ENCODE peak calls at places on chromosomes 16 and 17, in seven cellular contexts. K is pancreas, Q is B cell, X is SK-N-SH, T is Caco-2, F is neural crest cell, B is GM06990. J is an unnamed sample.

GRCh38 chr16:3131755-3132377 is 3.0 kb upstream of the ZNF213 start:
- DNase-seq in K (no peak), X (peak), T (peak), Q (peak), F (peak), B (no peak), J (no peak)

GRCh38 chr17:31550389-31551056 is 159.0 kb downstream of the RAB11FIP4 start:
- DNase-seq in B (no peak), T (no peak), Q (no peak), K (peak), X (no peak), F (no peak), J (no peak)

GRCh38 chr17:2302740-2303277 is 776 bp downstream of the SMG6 start:
- DNase-seq in X (peak), B (no peak), K (no peak), F (no peak), T (no peak), Q (no peak), J (peak)

GRCh38 chr16:67941469-67942199 is 2.3 kb downstream of the LCAT start:
- DNase-seq in F (no peak), T (no peak), B (no peak), Q (no peak), X (no peak), K (no peak), J (no peak)

GRCh38 chr16:2836646-2837508 is 6.8 kb downstream of the ZG16B start:
- DNase-seq in Q (no peak), X (no peak), T (no peak), F (no peak), B (no peak), K (no peak), J (no peak)

GRCh38 chr17:65487990-65488389 is 73.5 kb downstream of the AXIN2 start:
- DNase-seq in K (no peak), Q (no peak), X (no peak), T (no peak), F (no peak), B (no peak), J (no peak)

GRCh38 chr17:39243155-39243554 is 17.4 kb upstream of the STAC2 start:
- DNase-seq in T (no peak), B (no peak), K (no peak), F (no peak), X (no peak), Q (no peak), J (no peak)

GRCh38 chr17:52660692-52661091 is 502.2 kb upstream of the CA10 start:
- DNase-seq in X (no peak), T (no peak), B (no peak), F (no peak), Q (no peak), K (no peak), J (no peak)

GRCh38 chr17:45284176-45285140 is 22.6 kb upstream of the SPATA32 start:
- DNase-seq in T (no peak), X (no peak), F (no peak), B (no peak), K (peak), Q (peak), J (no peak)

GRCh38 chr17:44927696-44928095 is 12.4 kb upstream of the GFAP start:
- DNase-seq in B (no peak), F (no peak), T (peak), K (no peak), X (no peak), Q (no peak), J (no peak)

GRCh38 chr17:15262291-15263205 is 2.6 kb downstream of the PMP22 start:
- DNase-seq in Q (no peak), B (peak), T (peak), F (peak), X (peak), K (peak), J (no peak)

GRCh38 chr17:38463451-38463858 is 35.2 kb downstream of the ARHGAP23 start:
- DNase-seq in Q (no peak), T (no peak), B (no peak), X (no peak), K (no peak), F (no peak), J (no peak)

GRCh38 chr16:15052747-15053476 is 3.0 kb downstream of the NTAN1 start:
- DNase-seq in B (no peak), K (no peak), X (no peak), Q (no peak), F (no peak), T (no peak), J (no peak)

GRCh38 chr16:30972872-30973271 is 12.1 kb upstream of the HSD3B7 start:
- DNase-seq in T (no peak), X (no peak), Q (no peak), K (no peak), F (no peak), B (no peak), J (no peak)

GRCh38 chr17:29215174-29215573 is 31.5 kb upstream of the CRYBA1 start:
- DNase-seq in K (no peak), T (no peak), X (no peak), Q (no peak), B (no peak), F (no peak), J (no peak)

GRCh38 chr17:64507418-64507766 is 615 bp downstream of the CEP95 start:
- DNase-seq in B (no peak), F (no peak), T (no peak), Q (peak), K (peak), X (peak), J (peak)

GRCh38 chr16:57284206-57284951 is at the start of gene PLLP:
- DNase-seq in T (peak), F (no peak), X (peak), Q (peak), K (peak), B (peak), J (peak)

GRCh38 chr17:81207610-81208581 is 14.9 kb downstream of the CEP131 start:
- DNase-seq in X (no peak), B (no peak), F (no peak), Q (peak), T (no peak), K (no peak), J (no peak)

GRCh38 chr17:55962931-55963378 is 190.3 kb upstream of the ANKFN1 start:
- DNase-seq in B (no peak), Q (no peak), K (no peak), T (no peak), F (no peak), X (no peak), J (no peak)

GRCh38 chr17:55964191-55964590 is 189.1 kb upstream of the ANKFN1 start:
- DNase-seq in K (no peak), F (no peak), B (no peak), X (no peak), Q (no peak), T (no peak), J (no peak)

GRCh38 chr17:55965051-55965450 is 188.2 kb upstream of the ANKFN1 start:
- DNase-seq in K (no peak), T (no peak), Q (no peak), B (no peak), X (peak), F (no peak), J (no peak)

GRCh38 chr17:55959756-55960155 is 193.5 kb upstream of the ANKFN1 start:
- DNase-seq in F (no peak), K (no peak), Q (no peak), B (no peak), X (no peak), T (no peak), J (no peak)
- TF ChIP-seq CTCF in F (no peak), K (no peak), Q (no peak), B (no peak), X (no peak), T (no peak), J (no peak)

GRCh38 chr16:79050063-79050462 is 550.5 kb downstream of the MAF start:
- DNase-seq in B (no peak), Q (no peak), T (no peak), F (no peak), X (no peak), K (no peak), J (no peak)

GRCh38 chr16:79051313-79051712 is 549.2 kb downstream of the MAF start:
- DNase-seq in K (no peak), B (no peak), X (no peak), Q (no peak), F (no peak), T (no peak), J (no peak)

GRCh38 chr16:79045191-79045590 is 555.3 kb downstream of the MAF start:
- DNase-seq in T (no peak), B (no peak), X (no peak), Q (no peak), K (no peak), F (no peak), J (no peak)

GRCh38 chr16:79049040-79049439 is 551.5 kb downstream of the MAF start:
- DNase-seq in T (no peak), Q (no peak), X (no peak), K (no peak), B (no peak), F (no peak), J (no peak)

DNA sequence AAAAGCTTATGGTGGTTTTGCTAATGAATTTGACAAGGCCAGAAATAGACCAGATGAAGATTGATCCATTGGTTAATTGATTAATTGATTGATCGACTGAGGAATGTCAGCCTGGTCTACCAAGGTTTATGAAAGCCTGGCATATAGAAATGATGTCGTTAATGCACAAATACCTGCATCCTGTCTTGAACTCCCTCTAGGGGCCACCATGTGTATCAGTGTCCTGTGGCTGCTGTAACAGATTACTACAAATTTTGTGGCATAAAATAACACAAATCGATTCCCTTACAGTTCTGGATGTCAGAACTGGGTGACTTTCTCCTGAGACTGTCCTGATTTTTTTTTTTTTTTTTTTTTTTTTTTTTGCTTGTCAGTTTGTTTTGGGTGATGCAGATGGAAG is 553.2 kb downstream of the MAF start:
- DNase-seq in X (peak), K (no peak), F (no peak), B (no peak), Q (peak), T (no peak), J (no peak)
- TF ChIP-seq CTCF in X (peak), K (no peak), F (peak), B (peak), Q (peak), T (peak), J (peak)

DNA sequence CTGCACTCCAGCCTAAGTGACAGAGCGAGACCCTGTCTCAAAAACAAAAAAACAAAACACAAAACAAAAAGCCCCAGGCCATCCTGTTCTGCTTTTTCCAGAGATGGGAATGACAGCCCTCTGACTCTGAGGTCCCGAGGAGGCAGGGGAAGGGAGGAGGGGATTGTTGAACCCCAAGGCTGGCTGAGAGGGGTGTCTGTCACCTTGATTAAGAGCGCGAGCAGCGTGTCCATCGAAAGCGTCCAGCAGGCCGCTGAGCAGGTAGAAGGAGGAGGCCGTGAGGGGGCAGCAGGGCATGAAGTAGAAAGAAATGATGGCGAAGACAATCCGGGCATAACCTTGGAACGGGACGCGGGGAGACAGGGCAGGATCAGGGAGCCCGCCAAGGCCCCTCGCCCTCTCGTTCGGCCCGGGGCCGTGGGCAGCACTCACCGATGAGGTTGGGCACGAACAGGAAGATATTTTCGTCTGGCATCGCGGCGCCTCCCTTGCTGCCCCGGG is 593 bp downstream of the CDIPT start:
- DNase-seq in T (no peak), K (no peak), X (peak), Q (no peak), F (no peak), B (no peak), J (no peak)
- TF ChIP-seq CTCF in T (no peak), K (no peak), X (no peak), Q (no peak), F (no peak), B (no peak), J (peak)

DNA sequence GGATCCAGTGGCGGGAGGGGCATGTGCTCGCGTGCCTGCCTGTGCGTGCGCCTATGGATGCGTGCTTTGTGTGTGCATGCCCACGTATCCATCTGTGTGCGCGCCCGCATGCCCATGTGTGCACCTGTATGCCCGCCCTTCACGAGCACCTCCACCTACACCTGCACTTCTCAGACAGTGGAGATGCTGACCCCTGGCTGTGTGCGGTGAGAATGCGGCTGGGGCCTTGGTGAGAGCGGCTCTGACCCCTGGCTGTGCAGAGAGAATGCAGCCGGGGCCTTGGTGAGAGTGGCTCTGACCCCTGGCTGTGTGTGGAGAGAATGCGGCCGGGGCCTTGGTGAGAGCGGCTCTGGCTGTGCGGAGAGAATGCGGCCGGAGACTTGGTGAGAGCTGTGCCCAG is 33.9 kb downstream of the AXIN1 start:
- DNase-seq in X (peak), K (no peak), Q (no peak), F (peak), T (no peak), B (no peak), J (no peak)
- TF ChIP-seq CTCF in X (no peak), K (no peak), Q (no peak), F (peak), T (peak), B (peak), J (peak)

GRCh38 chr17:75183999-75184884 is 1.5 kb upstream of the SUMO2 start:
- DNase-seq in K (no peak), F (no peak), B (no peak), T (no peak), X (no peak), Q (no peak), J (no peak)

GRCh38 chr17:75181608-75182318 is 996 bp downstream of the SUMO2 start:
- DNase-seq in F (no peak), X (peak), Q (peak), K (peak), T (no peak), B (peak), J (peak)

GRCh38 chr17:75181110-75181509 is 1.6 kb downstream of the SUMO2 start:
- DNase-seq in K (no peak), T (no peak), B (no peak), X (no peak), Q (no peak), F (no peak), J (no peak)

GRCh38 chr17:75182319-75182568 is 515 bp downstream of the SUMO2 start:
- DNase-seq in B (no peak), T (no peak), Q (no peak), X (no peak), F (peak), K (no peak), J (no peak)

DNA sequence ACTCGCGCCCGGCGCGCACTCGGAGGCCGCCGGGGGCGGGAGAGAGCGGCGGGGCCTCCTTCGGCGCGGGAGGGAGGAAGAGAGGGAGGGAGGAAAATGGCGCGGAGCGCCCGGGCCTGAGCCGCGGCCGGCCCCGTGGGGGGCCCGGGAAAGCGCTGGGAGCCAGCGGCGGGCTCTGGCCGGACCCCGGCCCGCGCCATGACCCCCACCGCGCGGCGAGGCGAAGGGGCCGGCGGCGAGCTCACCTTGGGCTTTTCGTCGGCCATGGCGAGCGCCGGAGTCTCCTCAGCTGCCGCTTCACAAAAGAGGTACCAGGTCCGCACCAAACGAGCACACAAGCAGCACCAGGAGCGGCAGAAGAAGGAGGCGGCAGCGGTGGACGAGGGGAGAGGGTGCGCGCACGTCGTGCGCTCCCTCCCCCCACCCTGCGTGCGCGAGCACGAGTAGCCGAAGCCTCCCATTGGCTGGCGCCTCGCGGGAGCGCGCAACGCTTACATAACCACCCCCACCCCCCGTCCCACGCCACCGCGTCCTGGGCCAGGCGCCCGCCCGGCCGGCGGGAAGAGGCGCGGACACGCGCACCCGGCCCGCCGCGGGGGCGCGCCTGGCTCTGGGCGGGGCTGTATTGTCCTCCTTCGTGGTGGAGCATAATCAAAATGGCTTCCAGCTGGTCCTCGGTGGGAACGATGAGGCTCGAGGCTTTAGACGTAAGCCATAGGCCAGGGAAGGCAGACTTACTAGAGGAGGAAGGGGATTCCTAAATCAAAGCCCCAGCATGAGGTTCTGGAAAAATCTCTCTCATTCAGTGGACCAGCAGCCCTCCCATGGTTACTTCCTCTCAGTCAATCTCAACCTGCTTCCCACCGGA is at the start of gene SUMO2:
- DNase-seq in K (peak), X (peak), B (peak), Q (peak), T (peak), F (peak), J (peak)
- TF ChIP-seq CTCF in K (peak), X (no peak), B (peak), Q (no peak), T (peak), F (peak), J (no peak)

DNA sequence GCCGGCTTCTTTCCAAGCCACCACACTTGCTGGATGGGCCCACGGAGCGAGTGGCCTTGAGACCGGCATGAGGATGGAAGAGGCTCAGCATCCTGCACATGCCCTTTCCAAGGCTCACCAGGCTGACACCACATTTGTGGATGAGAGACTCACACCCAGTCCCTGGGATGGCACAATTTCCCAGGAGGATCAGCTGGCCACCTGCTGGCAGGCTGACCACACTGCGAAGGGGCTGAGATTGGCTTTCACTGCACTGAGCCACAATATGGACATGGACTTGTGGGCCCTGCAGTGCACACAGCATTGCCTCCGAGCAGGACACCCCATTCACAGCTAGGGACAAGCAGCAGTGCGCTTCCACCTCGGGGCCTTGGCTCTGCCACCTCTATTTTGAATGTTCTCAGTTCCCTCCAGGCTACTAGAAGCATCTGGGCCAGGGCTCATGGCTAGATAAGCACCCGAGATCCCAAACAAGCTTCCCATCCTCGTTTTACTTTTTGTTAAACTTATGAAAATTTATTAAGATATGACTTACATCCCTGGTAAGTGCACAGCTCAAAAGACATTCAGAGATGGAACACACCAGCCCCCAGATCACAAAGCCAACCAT is 25.3 kb upstream of the KSR1 start:
- DNase-seq in K (no peak), F (peak), B (no peak), X (peak), T (peak), Q (no peak), J (no peak)
- TF ChIP-seq CTCF in K (peak), F (peak), B (peak), X (peak), T (peak), Q (peak), J (peak)

DNA sequence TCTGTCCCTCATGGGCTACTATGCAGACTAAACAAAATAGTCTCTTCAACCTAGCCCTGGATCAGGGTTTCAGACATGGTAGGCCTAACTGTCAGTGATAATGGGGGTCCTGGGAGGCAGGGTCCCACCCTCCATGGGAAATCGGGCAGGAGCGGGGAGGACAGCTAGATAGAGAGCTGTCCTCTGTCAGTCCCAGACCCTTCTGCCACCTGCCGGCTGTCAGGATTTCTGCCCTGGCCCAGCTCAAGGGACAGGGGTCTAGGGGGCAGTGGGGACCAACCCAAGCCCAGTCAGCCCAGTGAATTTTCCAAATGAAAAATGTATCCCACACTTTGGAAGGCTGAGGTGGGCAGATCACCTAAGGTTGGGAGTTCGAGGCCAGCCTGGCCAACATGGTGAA is 5.3 kb downstream of the CA7 start:
- DNase-seq in B (no peak), F (no peak), Q (no peak), K (no peak), X (no peak), T (no peak), J (no peak)
- TF ChIP-seq CTCF in B (no peak), F (no peak), Q (no peak), K (no peak), X (no peak), T (no peak), J (no peak)

GRCh38 chr16:69798466-69798865 is 36.3 kb downstream of the WWP2 start:
- DNase-seq in Q (no peak), X (no peak), T (no peak), K (no peak), F (no peak), B (no peak), J (no peak)
- TF ChIP-seq CTCF in Q (no peak), X (peak), T (peak), K (no peak), F (peak), B (peak), J (no peak)

J was measured in GM13977.